ENCODE peak calls at places on chromosomes 6 and 20, in six cellular contexts. E, T, U, A, Z and W are unnamed samples.
A peak's percentile ranks its signal among the peaks of the same experiment; 100 is the strongest.

GRCh38 chr6:22362361-22362760 is 65.5 kb upstream of the PRL start:
- DNase-seq in E (no peak), T (no peak), U (no peak), A (no peak), Z (no peak), W (no peak)

GRCh38 chr6:170093658-170094596 is 197.0 kb downstream of the DLL1 start:
- DNase-seq in E (no peak), T (no peak), U (no peak), A (no peak), Z (no peak), W (no peak)

GRCh38 chr6:341914-342831 is 49.4 kb upstream of the IRF4 start:
- DNase-seq in E (no peak), T (no peak), U (no peak), A (no peak), Z (no peak), W (no peak)

GRCh38 chr6:166588691-166589333 is 2.3 kb upstream of the RAMACL start:
- DNase-seq in E (no peak), T (peak; percentile 19), U (no peak), A (peak; percentile 71), Z (no peak), W (no peak)

GRCh38 chr6:45513331-45513730 is 135.6 kb upstream of the SUPT3H start:
- DNase-seq in E (no peak), T (no peak), U (no peak), A (no peak), Z (no peak), W (no peak)

GRCh38 chr20:32686530-32687179 is 12.9 kb upstream of the C20orf203 start:
- DNase-seq in E (no peak), T (no peak), U (no peak), A (no peak), Z (no peak), W (no peak)

GRCh38 chr6:16687045-16687444 is 74.2 kb downstream of the ATXN1 start:
- DNase-seq in E (no peak), T (no peak), U (no peak), A (no peak), Z (no peak), W (no peak)

GRCh38 chr20:31515775-31516107 is 1.5 kb downstream of the HM13 start:
- DNase-seq in E (no peak), T (no peak), U (no peak), A (no peak), Z (no peak), W (no peak)

GRCh38 chr6:39225946-39226437 is 3.3 kb downstream of the KCNK5 start:
- DNase-seq in E (no peak), T (no peak), U (no peak), A (no peak), Z (no peak), W (no peak)

GRCh38 chr20:10652185-10652584 is 21.6 kb downstream of the JAG1 start:
- DNase-seq in E (no peak), T (no peak), U (no peak), A (no peak), Z (no peak), W (no peak)

GRCh38 chr20:41003143-41003932 is 25.3 kb upstream of the TOP1 start:
- DNase-seq in E (no peak), T (no peak), U (peak; percentile 21), A (peak; percentile 99), Z (peak; percentile 2), W (peak; percentile 73)

GRCh38 chr6:35294308-35294945 is 3.2 kb upstream of the DEF6 start:
- DNase-seq in E (no peak), T (peak; percentile 48), U (peak; percentile 16), A (peak; percentile 36), Z (peak; percentile 44), W (no peak)

GRCh38 chr20:35302421-35303335 is 10.5 kb upstream of the FAM83C start:
- DNase-seq in E (no peak), T (no peak), U (no peak), A (peak; percentile 65), Z (no peak), W (no peak)

GRCh38 chr6:26249959-26250805 is 114.8 kb upstream of the BTN3A2 start:
- DNase-seq in E (no peak), T (peak; percentile 71), U (peak; percentile 89), A (peak; percentile 92), Z (peak; percentile 68), W (peak; percentile 44)

GRCh38 chr6:158439255-158439654 is 120.6 kb upstream of the TMEM181 start:
- DNase-seq in E (no peak), T (peak; percentile 42), U (no peak), A (no peak), Z (no peak), W (no peak)

GRCh38 chr6:72022830-72023229 is 136.5 kb downstream of the RIMS1 start:
- DNase-seq in E (no peak), T (no peak), U (no peak), A (no peak), Z (no peak), W (no peak)

GRCh38 chr6:150072201-150072600 is 3.3 kb upstream of the ULBP3 start:
- DNase-seq in E (no peak), T (no peak), U (no peak), A (peak; percentile 63), Z (no peak), W (peak; percentile 17)

GRCh38 chr20:22808628-22809027 is 224.3 kb upstream of the FOXA2 start:
- DNase-seq in E (no peak), T (no peak), U (no peak), A (no peak), Z (no peak), W (no peak)

GRCh38 chr6:144912474-144912873 is 627.3 kb downstream of the UTRN start:
- DNase-seq in E (no peak), T (no peak), U (no peak), A (peak; percentile 74), Z (no peak), W (no peak)

GRCh38 chr20:23622839-23623343 is 14.9 kb downstream of the CST3 start:
- DNase-seq in E (no peak), T (no peak), U (no peak), A (peak; percentile 87), Z (no peak), W (peak; percentile 38)

GRCh38 chr6:17867880-17868279 is 119.6 kb downstream of the KIF13A start:
- DNase-seq in E (no peak), T (no peak), U (no peak), A (peak; percentile 87), Z (no peak), W (no peak)

GRCh38 chr20:47603260-47603659 is 101.6 kb downstream of the NCOA3 start:
- DNase-seq in E (no peak), T (no peak), U (no peak), A (no peak), Z (no peak), W (no peak)

GRCh38 chr20:59972037-59972801 is 14.0 kb downstream of the CDH26 start:
- DNase-seq in E (no peak), T (no peak), U (no peak), A (no peak), Z (no peak), W (no peak)

GRCh38 chr6:84738996-84739865 is 25.2 kb downstream of the TBX18 start:
- DNase-seq in E (no peak), T (no peak), U (no peak), A (no peak), Z (no peak), W (no peak)

GRCh38 chr6:28330033-28330432 is 5.9 kb downstream of the ZSCAN31 start:
- DNase-seq in E (no peak), T (no peak), U (no peak), A (no peak), Z (no peak), W (no peak)

GRCh38 chr6:91633374-91634184 is 1046.7 kb upstream of the MAP3K7 start:
- DNase-seq in E (no peak), T (no peak), U (no peak), A (no peak), Z (no peak), W (no peak)

GRCh38 chr6:89970609-89971337 is 76.5 kb downstream of the GJA10 start:
- DNase-seq in E (peak; percentile 43), T (no peak), U (peak; percentile 65), A (peak; percentile 52), Z (peak; percentile 64), W (no peak)

GRCh38 chr6:31659649-31660223 is 842 bp downstream of the C6orf47 start:
- DNase-seq in E (no peak), T (no peak), U (no peak), A (peak; percentile 39), Z (no peak), W (no peak)

GRCh38 chr20:34843421-34843820 is 18.0 kb upstream of the NCOA6 start:
- DNase-seq in E (no peak), T (no peak), U (no peak), A (no peak), Z (no peak), W (no peak)

GRCh38 chr6:114844359-114844758 is 501.5 kb upstream of the HS3ST5 start:
- DNase-seq in E (no peak), T (no peak), U (no peak), A (no peak), Z (no peak), W (no peak)

GRCh38 chr6:20943922-20944321 is 409.7 kb downstream of the CDKAL1 start:
- DNase-seq in E (no peak), T (no peak), U (no peak), A (no peak), Z (no peak), W (no peak)

GRCh38 chr6:37587776-37588744 is 88.4 kb upstream of the CCDC167 start:
- DNase-seq in E (no peak), T (no peak), U (no peak), A (no peak), Z (peak; percentile 63), W (no peak)

GRCh38 chr20:34312024-34312460 is 8.9 kb upstream of the AHCY start:
- DNase-seq in E (no peak), T (no peak), U (no peak), A (no peak), Z (no peak), W (no peak)